ENCODE peak calls at places on chromosomes 7 and 10, in seven cellular contexts. A is HepG2, Q is H1, H is GM12891, W is K562, B is SK-N-SH, M is GM12878. V is an unnamed sample.

GRCh38 chr10:88953662-88954061 is 1.1 kb upstream of the ACTA2 start:
- DNase-seq in H (no peak), B (no peak), M (no peak), W (no peak), A (no peak), Q (no peak), V (no peak)

GRCh38 chr7:130912910-130913720 is 179.1 kb upstream of the KLF14 start:
- DNase-seq in M (peak; percentile 80), W (peak; percentile 55), Q (no peak), B (no peak), A (peak; percentile 71), H (no peak), V (no peak)

GRCh38 chr10:121303273-121303890 is 294.9 kb downstream of the FGFR2 start:
- DNase-seq in H (no peak), W (no peak), A (no peak), M (no peak), Q (no peak), B (no peak), V (no peak)

GRCh38 chr10:103224133-103224532 is 21.6 kb upstream of the RPEL1 start:
- DNase-seq in B (no peak), H (no peak), W (no peak), A (no peak), Q (no peak), M (no peak), V (no peak)

GRCh38 chr10:71312840-71313789 is 5.9 kb upstream of the SLC29A3 start:
- DNase-seq in W (no peak), M (no peak), A (no peak), B (no peak), Q (no peak), H (no peak), V (no peak)

GRCh38 chr10:78844956-78845355 is 223.8 kb upstream of the ZMIZ1 start:
- DNase-seq in Q (no peak), A (no peak), H (no peak), B (no peak), M (no peak), W (no peak), V (no peak)

GRCh38 chr10:63711866-63712716 is 190.9 kb downstream of the REEP3 start:
- DNase-seq in A (peak; percentile 33), Q (no peak), B (peak; percentile 82), W (no peak), M (no peak), H (no peak), V (no peak)

GRCh38 chr7:76358053-76358477 is 726 bp downstream of the YWHAG start:
- DNase-seq in A (no peak), W (peak; percentile 66), B (peak; percentile 74), M (no peak), H (no peak), Q (no peak), V (no peak)

GRCh38 chr7:1349351-1349761 is 109.9 kb downstream of the MICALL2 start:
- DNase-seq in A (no peak), M (no peak), B (no peak), Q (no peak), W (no peak), H (no peak), V (no peak)

GRCh38 chr10:106555599-106555998 is 608.9 kb downstream of the SORCS1 start:
- DNase-seq in H (no peak), W (no peak), M (no peak), Q (no peak), B (no peak), A (no peak), V (no peak)

GRCh38 chr7:8822595-8822994 is 389.2 kb downstream of the NXPH1 start:
- DNase-seq in B (no peak), M (no peak), Q (no peak), H (no peak), W (no peak), A (no peak), V (no peak)

GRCh38 chr10:131653550-131654470 is 247.0 kb upstream of the PPP2R2D start:
- DNase-seq in A (no peak), H (no peak), W (no peak), M (no peak), Q (no peak), B (no peak), V (no peak)

GRCh38 chr7:116165717-116166116 is 44.6 kb upstream of the TES start:
- DNase-seq in A (no peak), W (no peak), H (no peak), M (no peak), B (no peak), Q (no peak), V (no peak)

GRCh38 chr10:21263266-21263803 is 262.1 kb downstream of the SKIDA1 start:
- DNase-seq in M (no peak), B (no peak), A (no peak), H (no peak), W (no peak), Q (no peak), V (no peak)

GRCh38 chr10:29532256-29532878 is 102.4 kb downstream of the SVIL start:
- DNase-seq in W (no peak), H (no peak), M (no peak), B (no peak), Q (no peak), A (no peak), V (no peak)

GRCh38 chr7:102403563-102403962 is 7.4 kb downstream of the PRKRIP1 start:
- DNase-seq in Q (no peak), W (no peak), M (no peak), B (no peak), A (no peak), H (no peak), V (no peak)

GRCh38 chr10:19816420-19817250 is at the start of gene PLXDC2:
- DNase-seq in Q (peak; percentile 79), B (peak; percentile 64), A (no peak), W (no peak), H (no peak), M (no peak), V (no peak)

GRCh38 chr10:119336599-119336998 is 129.2 kb downstream of the GRK5 start:
- DNase-seq in B (no peak), Q (no peak), M (no peak), A (no peak), W (no peak), H (no peak), V (no peak)
- TF ChIP-seq TAF1 in B (no peak), Q (no peak), M (no peak), A (no peak), W (no peak), H (no peak), V (no peak)

GRCh38 chr10:12351447-12351846 is 2.1 kb downstream of the CAMK1D start:
- DNase-seq in A (no peak), B (no peak), Q (no peak), H (no peak), W (no peak), M (no peak), V (no peak)
- TF ChIP-seq TAF1 in A (no peak), B (no peak), Q (no peak), H (no peak), W (no peak), M (no peak), V (peak; percentile 26)

GRCh38 chr10:7159517-7159916 is 251.3 kb downstream of the SFMBT2 start:
- DNase-seq in B (no peak), W (no peak), M (no peak), H (no peak), Q (no peak), A (no peak), V (no peak)
- TF ChIP-seq TAF1 in B (no peak), W (no peak), M (no peak), H (no peak), Q (no peak), A (no peak), V (no peak)

GRCh38 chr7:68015098-68015497 is 1018.5 kb downstream of the TYW1 start:
- DNase-seq in W (no peak), B (peak; percentile 60), H (no peak), A (no peak), Q (no peak), M (no peak), V (no peak)
- TF ChIP-seq TAF1 in W (no peak), B (no peak), H (no peak), A (no peak), Q (no peak), M (no peak), V (no peak)

DNA sequence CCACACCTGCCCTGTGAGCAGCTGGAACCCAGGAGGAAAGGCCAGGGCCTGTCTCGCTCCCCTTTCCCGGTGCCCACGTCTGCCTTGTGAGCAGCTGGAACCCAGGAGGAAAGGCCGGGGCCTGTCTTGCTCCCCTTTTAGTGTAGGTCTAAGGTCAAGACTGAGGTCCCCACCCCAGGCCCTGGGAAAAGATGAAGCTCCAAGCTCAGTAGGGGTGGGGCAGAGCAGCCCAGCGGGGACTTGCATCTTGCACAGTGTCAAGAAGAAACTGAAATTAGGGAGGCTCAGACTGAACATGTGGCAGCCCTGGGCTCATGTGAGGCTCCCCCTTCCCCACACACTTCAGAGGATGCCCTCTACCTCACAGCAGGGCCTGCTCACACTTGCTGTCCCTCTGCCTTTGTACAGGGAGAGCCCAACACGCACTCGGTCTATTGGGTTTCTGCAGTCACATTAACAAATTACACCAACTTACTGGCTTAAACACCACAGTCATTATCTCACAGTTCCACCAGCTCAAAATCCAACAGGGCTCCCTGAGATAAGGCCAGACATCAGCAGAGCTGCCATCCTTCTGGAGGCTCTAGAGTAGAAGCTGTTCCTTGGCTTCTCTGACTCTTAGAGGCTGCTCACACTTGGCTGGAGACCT is 12.4 kb downstream of the POLL start:
- DNase-seq in H (no peak), A (no peak), M (no peak), Q (no peak), B (peak; percentile 18), W (peak; percentile 87), V (no peak)
- TF ChIP-seq TAF1 in H (no peak), A (no peak), M (no peak), Q (no peak), B (no peak), W (peak; percentile 40), V (no peak)

DNA sequence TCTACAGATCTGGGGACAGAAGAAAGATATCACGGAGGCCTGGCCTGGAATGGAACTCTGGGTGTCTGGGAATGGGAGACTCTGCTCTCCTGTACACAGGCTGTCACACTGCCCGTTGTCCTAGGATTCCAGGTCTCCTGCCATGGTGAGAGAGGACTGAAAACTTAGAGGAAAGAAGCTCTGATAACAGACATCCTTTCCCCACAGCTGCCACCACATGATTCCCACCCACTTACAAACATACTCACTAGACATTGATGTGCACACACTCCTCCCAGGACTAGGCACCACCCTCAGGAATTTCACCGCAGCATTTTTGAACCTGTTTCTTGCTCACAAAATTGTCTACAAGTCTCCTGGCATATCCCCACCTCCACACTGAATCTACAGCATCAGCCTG is 5.7 kb downstream of the ZNF92 start:
- DNase-seq in A (peak; percentile 72), Q (no peak), B (no peak), W (no peak), H (no peak), M (no peak), V (no peak)
- TF ChIP-seq TAF1 in A (no peak), Q (no peak), B (no peak), W (no peak), H (no peak), M (no peak), V (no peak)

DNA sequence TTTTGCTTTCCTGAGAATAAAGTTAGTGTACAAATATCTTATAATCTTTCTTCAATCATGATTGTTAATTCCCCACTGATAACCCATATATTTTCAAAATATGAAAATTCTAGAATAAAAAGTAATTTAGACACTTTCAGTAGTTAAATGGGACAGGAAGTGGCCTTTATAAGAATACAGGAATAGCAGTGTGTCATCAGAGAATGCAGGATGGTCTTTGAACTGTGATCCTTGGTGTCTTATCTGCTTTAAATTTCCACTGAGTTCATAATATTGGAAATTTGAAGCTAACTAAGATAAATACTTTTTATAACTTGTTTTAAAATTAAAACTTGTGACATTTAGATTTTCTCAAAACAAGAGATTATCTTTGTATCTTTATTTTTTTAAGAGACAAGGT is 75.4 kb downstream of the CREM start:
- DNase-seq in Q (no peak), W (no peak), B (no peak), H (no peak), M (no peak), A (no peak), V (no peak)
- TF ChIP-seq TAF1 in Q (no peak), W (no peak), B (no peak), H (no peak), M (no peak), A (no peak), V (no peak)

V was measured in GM12892.